ENCODE peak calls at places on chromosome 11, in five cellular contexts. One of them, this sample, is unnamed.
A peak's percentile ranks its signal among the peaks of the same experiment; 100 is the strongest.

GRCh38 chr11:69650081-69650831 is 9.3 kb downstream of the CCND1 start:
- DNase-seq in naive thymus-derived CD4-positive, alpha-beta T cell: no peak
- DNase-seq in endodermal cell: peak; percentile 51
- DNase-seq in pancreas: no peak
- DNase-seq in AG04449: no peak
- DNase-seq in this sample: no peak

GRCh38 chr11:62148271-62148980 is 24.6 kb downstream of the INCENP start:
- DNase-seq in pancreas: no peak
- DNase-seq in naive thymus-derived CD4-positive, alpha-beta T cell: no peak
- DNase-seq in AG04449: no peak
- DNase-seq in endodermal cell: peak; percentile 28
- DNase-seq in this sample: no peak

GRCh38 chr11:86688398-86689179 is 16.2 kb upstream of the ME3 start:
- DNase-seq in endodermal cell: no peak
- DNase-seq in naive thymus-derived CD4-positive, alpha-beta T cell: no peak
- DNase-seq in pancreas: no peak
- DNase-seq in AG04449: peak; percentile 84
- DNase-seq in this sample: no peak

GRCh38 chr11:69301033-69301490 is 7.1 kb downstream of the MYEOV start:
- DNase-seq in AG04449: no peak
- DNase-seq in pancreas: no peak
- DNase-seq in naive thymus-derived CD4-positive, alpha-beta T cell: no peak
- DNase-seq in endodermal cell: no peak
- DNase-seq in this sample: no peak

GRCh38 chr11:113419426-113420003 is 31.9 kb downstream of the ANKK1 start:
- DNase-seq in naive thymus-derived CD4-positive, alpha-beta T cell: no peak
- DNase-seq in pancreas: no peak
- DNase-seq in endodermal cell: no peak
- DNase-seq in AG04449: no peak
- DNase-seq in this sample: no peak

GRCh38 chr11:32830413-32830738 is 649 bp downstream of the PRRG4 start:
- DNase-seq in naive thymus-derived CD4-positive, alpha-beta T cell: no peak
- DNase-seq in pancreas: peak; percentile 77
- DNase-seq in endodermal cell: no peak
- DNase-seq in AG04449: no peak
- DNase-seq in this sample: no peak

GRCh38 chr11:120807414-120808150 is 216.3 kb upstream of the TBCEL start:
- DNase-seq in endodermal cell: peak; percentile 70
- DNase-seq in pancreas: no peak
- DNase-seq in naive thymus-derived CD4-positive, alpha-beta T cell: no peak
- DNase-seq in AG04449: peak; percentile 65
- DNase-seq in this sample: no peak

GRCh38 chr11:44030276-44030932 is 17.4 kb upstream of the ACCSL start:
- DNase-seq in naive thymus-derived CD4-positive, alpha-beta T cell: no peak
- DNase-seq in pancreas: peak; percentile 59
- DNase-seq in endodermal cell: peak; percentile 73
- DNase-seq in AG04449: no peak
- DNase-seq in this sample: no peak

GRCh38 chr11:47020793-47021624 is 84.4 kb downstream of the CSTPP1 start:
- DNase-seq in endodermal cell: no peak
- DNase-seq in AG04449: no peak
- DNase-seq in pancreas: no peak
- DNase-seq in naive thymus-derived CD4-positive, alpha-beta T cell: no peak
- DNase-seq in this sample: no peak
- H3K4me3 ChIP-seq in endodermal cell: no peak overlapping the region
- H3K4me3 ChIP-seq in AG04449: no peak overlapping the region
- H3K4me3 ChIP-seq in pancreas: no peak overlapping the region
- H3K4me3 ChIP-seq in naive thymus-derived CD4-positive, alpha-beta T cell: no peak overlapping the region
- H3K4me3 ChIP-seq in this sample: no peak overlapping the region

GRCh38 chr11:57320719-57321387 is 3.9 kb downstream of the TNKS1BP1 start:
- DNase-seq in naive thymus-derived CD4-positive, alpha-beta T cell: no peak
- DNase-seq in AG04449: no peak
- DNase-seq in pancreas: peak; percentile 60
- DNase-seq in endodermal cell: no peak
- DNase-seq in this sample: no peak
- H3K4me3 ChIP-seq in naive thymus-derived CD4-positive, alpha-beta T cell: no peak overlapping the region
- H3K4me3 ChIP-seq in AG04449: no peak overlapping the region
- H3K4me3 ChIP-seq in pancreas: no peak overlapping the region
- H3K4me3 ChIP-seq in endodermal cell: no peak overlapping the region
- H3K4me3 ChIP-seq in this sample: no peak overlapping the region

DNA sequence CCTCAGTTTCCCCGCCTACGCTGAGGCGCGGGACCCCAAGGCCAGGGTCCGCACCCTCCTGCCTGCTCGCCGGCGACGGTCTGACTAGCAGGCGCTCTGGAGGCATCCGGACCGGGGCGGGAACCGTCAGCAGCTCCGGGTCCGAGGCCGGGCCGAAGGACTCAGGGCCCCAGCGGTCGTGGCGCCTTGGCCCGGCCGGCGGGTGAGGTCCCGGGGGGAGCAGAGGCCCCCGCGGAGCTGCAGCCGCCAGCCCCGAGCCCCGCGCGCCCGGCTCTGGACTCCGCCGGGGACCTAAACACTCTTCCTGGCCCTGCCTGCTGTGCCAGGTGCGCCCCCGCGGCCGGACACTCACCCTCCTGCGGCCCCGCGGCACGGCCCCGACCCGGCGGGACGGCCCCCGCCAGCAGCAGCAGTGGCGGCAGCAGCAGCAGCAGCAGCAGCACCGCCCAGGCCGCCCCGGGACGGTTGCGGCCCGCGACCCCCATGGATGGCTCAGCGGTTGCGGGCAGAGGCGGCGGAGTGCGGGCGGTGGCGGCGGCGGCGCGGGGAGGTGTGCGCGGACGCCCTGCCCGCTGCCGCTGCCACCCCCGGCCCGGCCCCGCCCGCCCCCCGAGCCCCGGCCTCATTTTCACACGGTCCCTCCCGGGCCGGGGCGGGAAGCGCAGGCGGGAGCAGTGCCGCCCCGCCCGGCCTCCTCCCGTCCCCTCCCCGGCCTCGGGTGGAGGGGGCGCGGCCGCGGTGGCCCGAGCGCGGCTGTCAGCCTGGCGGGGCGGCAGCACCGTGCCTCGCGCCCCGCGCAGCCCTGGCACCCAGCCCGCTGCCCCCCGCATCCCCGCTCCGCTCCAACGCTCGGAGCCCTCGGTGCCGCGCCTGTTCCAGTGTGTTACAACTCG is at the start of gene SCUBE2:
- DNase-seq in pancreas: no peak
- DNase-seq in endodermal cell: peak; percentile 74
- DNase-seq in naive thymus-derived CD4-positive, alpha-beta T cell: no peak
- DNase-seq in AG04449: no peak
- DNase-seq in this sample: no peak
- H3K4me3 ChIP-seq in pancreas: peak within 1 kb of the TSS; percentile 35
- H3K4me3 ChIP-seq in endodermal cell: peak within 1 kb of the TSS; percentile 66
- H3K4me3 ChIP-seq in naive thymus-derived CD4-positive, alpha-beta T cell: no peak within 1 kb of the TSS
- H3K4me3 ChIP-seq in AG04449: peak within 1 kb of the TSS; percentile 52
- H3K4me3 ChIP-seq in this sample: peak within 1 kb of the TSS; percentile 43

GRCh38 chr11:8828055-8828454 is 82.9 kb upstream of the AKIP1 start:
- DNase-seq in endodermal cell: peak; percentile 39
- DNase-seq in pancreas: no peak
- DNase-seq in naive thymus-derived CD4-positive, alpha-beta T cell: no peak
- DNase-seq in AG04449: no peak
- DNase-seq in this sample: no peak

GRCh38 chr11:8826145-8826786 is 84.7 kb upstream of the AKIP1 start:
- DNase-seq in AG04449: no peak
- DNase-seq in naive thymus-derived CD4-positive, alpha-beta T cell: no peak
- DNase-seq in endodermal cell: peak; percentile 83
- DNase-seq in pancreas: peak; percentile 9
- DNase-seq in this sample: no peak

GRCh38 chr11:8828580-8829358 is 82.2 kb upstream of the AKIP1 start:
- DNase-seq in endodermal cell: no peak
- DNase-seq in pancreas: no peak
- DNase-seq in naive thymus-derived CD4-positive, alpha-beta T cell: no peak
- DNase-seq in AG04449: no peak
- DNase-seq in this sample: no peak

GRCh38 chr11:8829556-8829955 is 81.4 kb upstream of the AKIP1 start:
- DNase-seq in endodermal cell: no peak
- DNase-seq in AG04449: no peak
- DNase-seq in naive thymus-derived CD4-positive, alpha-beta T cell: no peak
- DNase-seq in pancreas: no peak
- DNase-seq in this sample: no peak

GRCh38 chr11:8826901-8827560 is 84.0 kb upstream of the AKIP1 start:
- DNase-seq in pancreas: peak; percentile 2
- DNase-seq in naive thymus-derived CD4-positive, alpha-beta T cell: no peak
- DNase-seq in AG04449: no peak
- DNase-seq in endodermal cell: peak; percentile 53
- DNase-seq in this sample: no peak
- H3K4me3 ChIP-seq in pancreas: no peak overlapping the region
- H3K4me3 ChIP-seq in naive thymus-derived CD4-positive, alpha-beta T cell: no peak overlapping the region
- H3K4me3 ChIP-seq in AG04449: no peak overlapping the region
- H3K4me3 ChIP-seq in endodermal cell: peak overlapping the region; percentile 1
- H3K4me3 ChIP-seq in this sample: no peak overlapping the region

DNA sequence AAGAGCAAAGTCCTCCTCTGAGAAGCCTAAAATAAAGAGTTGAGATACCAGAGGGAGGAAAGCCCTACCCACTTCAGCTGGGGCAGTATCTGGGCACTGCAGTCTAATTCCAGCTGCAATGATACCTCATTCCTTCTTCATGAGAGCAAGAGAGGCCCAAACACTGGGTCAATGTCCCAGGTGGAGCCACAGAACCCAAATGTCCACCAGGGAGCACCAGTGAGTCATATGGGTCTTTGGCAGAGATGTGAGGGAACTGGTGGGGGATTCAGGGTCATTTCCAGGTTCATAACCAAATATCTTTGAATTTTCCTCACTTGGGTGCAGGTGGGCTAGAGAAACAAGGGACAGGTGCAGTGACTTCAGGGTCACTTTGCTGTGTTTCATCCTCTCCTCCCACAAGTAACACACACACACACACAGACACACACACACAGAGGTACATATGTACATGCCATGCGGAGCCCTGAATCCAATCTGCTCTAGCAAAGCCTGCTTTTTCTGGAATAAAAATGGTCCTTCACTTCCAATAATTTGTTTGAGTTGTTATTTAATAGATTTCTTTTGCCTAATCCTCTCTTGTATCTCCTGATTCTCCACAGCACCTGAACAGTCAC is 585.4 kb downstream of the SOX6 start:
- DNase-seq in AG04449: no peak
- DNase-seq in endodermal cell: peak; percentile 92
- DNase-seq in naive thymus-derived CD4-positive, alpha-beta T cell: no peak
- DNase-seq in pancreas: no peak
- DNase-seq in this sample: no peak
- H3K4me3 ChIP-seq in AG04449: no peak overlapping the region
- H3K4me3 ChIP-seq in endodermal cell: no peak overlapping the region
- H3K4me3 ChIP-seq in naive thymus-derived CD4-positive, alpha-beta T cell: no peak overlapping the region
- H3K4me3 ChIP-seq in pancreas: no peak overlapping the region
- H3K4me3 ChIP-seq in this sample: no peak overlapping the region

GRCh38 chr11:64643258-64643881 is 52.4 kb downstream of the SLC22A12 start:
- DNase-seq in AG04449: no peak
- DNase-seq in endodermal cell: peak; percentile 80
- DNase-seq in naive thymus-derived CD4-positive, alpha-beta T cell: no peak
- DNase-seq in pancreas: no peak
- DNase-seq in this sample: no peak
- H3K4me3 ChIP-seq in AG04449: no peak overlapping the region
- H3K4me3 ChIP-seq in endodermal cell: no peak overlapping the region
- H3K4me3 ChIP-seq in naive thymus-derived CD4-positive, alpha-beta T cell: no peak overlapping the region
- H3K4me3 ChIP-seq in pancreas: no peak overlapping the region
- H3K4me3 ChIP-seq in this sample: peak overlapping the region; percentile 41

GRCh38 chr11:134533511-134533910 is 121.5 kb upstream of the B3GAT1 start:
- DNase-seq in AG04449: no peak
- DNase-seq in pancreas: peak; percentile 5
- DNase-seq in naive thymus-derived CD4-positive, alpha-beta T cell: no peak
- DNase-seq in endodermal cell: no peak
- DNase-seq in this sample: peak; percentile 28

GRCh38 chr11:134532176-134532920 is 120.3 kb upstream of the B3GAT1 start:
- DNase-seq in AG04449: no peak
- DNase-seq in pancreas: peak; percentile 3
- DNase-seq in endodermal cell: peak; percentile 37
- DNase-seq in naive thymus-derived CD4-positive, alpha-beta T cell: no peak
- DNase-seq in this sample: peak; percentile 19

GRCh38 chr11:134532921-134533421 is 120.9 kb upstream of the B3GAT1 start:
- DNase-seq in pancreas: peak; percentile 8
- DNase-seq in naive thymus-derived CD4-positive, alpha-beta T cell: no peak
- DNase-seq in AG04449: no peak
- DNase-seq in endodermal cell: peak; percentile 49
- DNase-seq in this sample: peak; percentile 29

GRCh38 chr11:134530826-134531225 is 118.8 kb upstream of the B3GAT1 start:
- DNase-seq in pancreas: peak; percentile 6
- DNase-seq in AG04449: no peak
- DNase-seq in naive thymus-derived CD4-positive, alpha-beta T cell: no peak
- DNase-seq in endodermal cell: peak; percentile 31
- DNase-seq in this sample: no peak

DNA sequence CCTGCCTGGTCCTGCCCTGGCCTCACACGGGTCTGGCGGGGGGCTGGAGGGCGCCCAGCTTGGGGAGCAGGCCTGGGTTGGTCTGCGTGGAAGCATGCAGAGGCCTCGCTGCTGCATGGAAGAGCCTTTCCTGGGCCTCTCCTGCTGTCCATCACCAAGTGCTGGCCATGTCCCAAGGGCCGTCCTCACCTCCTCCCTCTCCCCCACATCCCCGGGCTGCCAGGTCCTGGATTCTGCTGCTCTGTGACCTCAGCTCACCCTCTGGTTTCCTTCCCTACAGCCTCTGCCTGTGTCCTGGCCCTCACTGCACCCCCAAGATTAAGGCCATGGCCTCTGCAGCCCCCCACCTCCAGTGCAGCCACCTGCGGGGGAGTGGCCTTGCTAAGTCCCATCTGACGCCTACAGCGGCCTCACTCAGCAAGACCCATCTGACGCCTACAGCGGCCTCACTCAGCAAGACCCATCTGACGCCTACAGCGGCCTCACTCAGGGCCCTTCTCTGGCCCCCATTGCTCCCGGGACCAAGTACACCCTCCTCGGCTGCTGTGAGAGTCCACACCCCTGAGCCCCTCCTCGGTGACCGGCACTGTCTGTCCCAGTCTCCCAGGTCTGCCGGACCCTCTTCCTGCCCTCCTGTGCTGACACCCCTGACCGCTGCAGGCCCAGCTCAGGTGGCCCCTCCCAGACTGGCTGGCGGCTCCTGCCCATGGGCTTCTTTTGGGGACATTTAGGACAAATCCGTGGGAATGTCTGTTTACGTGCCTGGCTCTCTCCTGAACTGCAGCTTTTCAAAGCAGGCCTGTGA is 119.5 kb upstream of the B3GAT1 start:
- DNase-seq in naive thymus-derived CD4-positive, alpha-beta T cell: no peak
- DNase-seq in endodermal cell: peak; percentile 33
- DNase-seq in AG04449: no peak
- DNase-seq in pancreas: no peak
- DNase-seq in this sample: peak; percentile 26
- H3K4me3 ChIP-seq in naive thymus-derived CD4-positive, alpha-beta T cell: no peak overlapping the region
- H3K4me3 ChIP-seq in endodermal cell: no peak overlapping the region
- H3K4me3 ChIP-seq in AG04449: no peak overlapping the region
- H3K4me3 ChIP-seq in pancreas: no peak overlapping the region
- H3K4me3 ChIP-seq in this sample: no peak overlapping the region